ENCODE peak calls at places on chromosomes 7 and 10, in four cellular contexts. D is right lobe of liver, G is heart left ventricle, R is ovary. P is an unnamed sample.

GRCh38 chr7:104552102-104552501 is 223.7 kb downstream of the LHFPL3 start:
- DNase-seq in R (no peak), G (peak; percentile 29), D (peak; percentile 18), P (peak; percentile 60)

GRCh38 chr10:80442879-80443278 is 11.2 kb upstream of the TSPAN14 start:
- DNase-seq in G (no peak), R (no peak), D (no peak), P (no peak)

GRCh38 chr7:134695321-134695860 is 48.7 kb downstream of the BPGM start:
- DNase-seq in R (peak; percentile 38), D (no peak), G (no peak), P (no peak)

GRCh38 chr7:155408657-155409586 is 49.0 kb upstream of the EN2 start:
- DNase-seq in R (no peak), G (no peak), D (no peak), P (no peak)

GRCh38 chr10:1712944-1713671 is 24.2 kb downstream of the ADARB2 start:
- DNase-seq in R (no peak), G (no peak), D (no peak), P (no peak)

GRCh38 chr10:1476106-1476803 is 261.1 kb downstream of the ADARB2 start:
- DNase-seq in R (no peak), D (no peak), G (no peak), P (no peak)

GRCh38 chr10:77771851-77772250 is 134.2 kb upstream of the KCNMA1 start:
- DNase-seq in R (no peak), D (no peak), G (no peak), P (no peak)

GRCh38 chr7:52639126-52639525 is 396.3 kb upstream of the POM121L12 start:
- DNase-seq in R (no peak), D (no peak), G (no peak), P (no peak)

GRCh38 chr7:37901890-37902524 is 14.6 kb downstream of the SFRP4 start:
- DNase-seq in R (no peak), D (no peak), G (no peak), P (peak; percentile 15)

GRCh38 chr10:92789067-92789466 is 59.3 kb upstream of the EXOC6 start:
- DNase-seq in R (no peak), G (no peak), D (no peak), P (no peak)

GRCh38 chr10:5684971-5685763 is 529 bp downstream of the TASOR2 start:
- DNase-seq in G (peak; percentile 64), R (peak; percentile 70), D (peak; percentile 75), P (peak; percentile 78)

GRCh38 chr7:107690611-107691010 is 30.0 kb downstream of the SLC26A4 start:
- DNase-seq in R (no peak), G (no peak), D (no peak), P (no peak)

GRCh38 chr7:24854866-24855265 is 97.6 kb upstream of the GSDME start:
- DNase-seq in G (no peak), D (no peak), R (no peak), P (no peak)

GRCh38 chr7:69880848-69881247 is 282.6 kb downstream of the AUTS2 start:
- DNase-seq in G (no peak), R (no peak), D (no peak), P (no peak)

GRCh38 chr10:99325261-99325660 is 3.9 kb upstream of the CNNM1 start:
- DNase-seq in G (no peak), R (no peak), D (no peak), P (no peak)

GRCh38 chr7:115015619-115016018 is 93.7 kb downstream of the MDFIC start:
- DNase-seq in D (no peak), G (no peak), R (no peak), P (no peak)

GRCh38 chr7:151719895-151720238 is 157.0 kb downstream of the PRKAG2 start:
- DNase-seq in D (no peak), G (no peak), R (no peak), P (no peak)

GRCh38 chr7:28002638-28003037 is 178.0 kb downstream of the JAZF1 start:
- DNase-seq in G (no peak), R (no peak), D (no peak), P (no peak)

GRCh38 chr10:87782721-87783120 is 35.3 kb downstream of the ATAD1 start:
- DNase-seq in G (no peak), R (no peak), D (no peak), P (peak; percentile 65)

GRCh38 chr7:111561909-111562732 is at the start of gene IMMP2L:
- DNase-seq in R (peak; percentile 89), D (peak; percentile 93), G (peak; percentile 90), P (peak; percentile 90)
- TF ChIP-seq POLR2A in R (peak; percentile 86), D (peak; percentile 70), G (peak; percentile 51), P (peak; percentile 70)

GRCh38 chr10:17228081-17229015 is at the start of gene VIM:
- DNase-seq in R (peak; percentile 96), D (peak; percentile 82), G (peak; percentile 94), P (peak; percentile 93)

GRCh38 chr10:17229967-17230682 is 2.1 kb downstream of the VIM start:
- DNase-seq in G (peak; percentile 85), D (peak; percentile 75), R (peak; percentile 81), P (peak; percentile 73)

GRCh38 chr10:17229016-17229716 is 1.1 kb downstream of the VIM start:
- DNase-seq in D (peak; percentile 85), G (peak; percentile 93), R (peak; percentile 95), P (peak; percentile 90)

GRCh38 chr10:17227367-17228080 is 517 bp upstream of the VIM start:
- DNase-seq in D (no peak), G (no peak), R (no peak), P (no peak)

DNA sequence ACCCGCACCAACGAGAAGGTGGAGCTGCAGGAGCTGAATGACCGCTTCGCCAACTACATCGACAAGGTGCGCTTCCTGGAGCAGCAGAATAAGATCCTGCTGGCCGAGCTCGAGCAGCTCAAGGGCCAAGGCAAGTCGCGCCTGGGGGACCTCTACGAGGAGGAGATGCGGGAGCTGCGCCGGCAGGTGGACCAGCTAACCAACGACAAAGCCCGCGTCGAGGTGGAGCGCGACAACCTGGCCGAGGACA is 1.6 kb downstream of the VIM start:
- DNase-seq in R (no peak), D (no peak), G (no peak), P (no peak)
- TF ChIP-seq CTCF in R (no peak), D (no peak), G (no peak), P (no peak)

GRCh38 chr7:120363414-120363813 is 90.4 kb downstream of the KCND2 start:
- DNase-seq in D (no peak), G (no peak), R (no peak), P (no peak)

GRCh38 chr7:120360918-120361317 is 87.9 kb downstream of the KCND2 start:
- DNase-seq in R (no peak), D (no peak), G (no peak), P (no peak)
- H3K4me1 ChIP-seq in R (no peaks in the 10 kb centered on the region), D (no peaks in the 10 kb centered on the region), G (no peaks in the 10 kb centered on the region), P (no peaks in the 10 kb centered on the region)

GRCh38 chr10:12390733-12391132 is 41.4 kb downstream of the CAMK1D start:
- DNase-seq in G (peak; percentile 38), R (peak; percentile 63), D (no peak), P (no peak)
- TF ChIP-seq POLR2A in G (no peak), R (no peak), D (no peak), P (no peak)

GRCh38 chr7:106613279-106613678 is 47.7 kb downstream of the CCDC71L start:
- DNase-seq in G (no peak), D (no peak), R (no peak), P (no peak)
- TF ChIP-seq CTCF in G (no peak), D (no peak), R (no peak), P (no peak)

GRCh38 chr10:75245354-75246001 is 9.7 kb upstream of the COMTD1 start:
- DNase-seq in G (no peak), R (no peak), D (no peak), P (no peak)
- H3K4me1 ChIP-seq in G (no peaks in the 10 kb centered on the region), R (no peaks in the 10 kb centered on the region), D (peaks cover 19% of the 10 kb centered on the region), P (no peaks in the 10 kb centered on the region)

GRCh38 chr7:55494951-55495350 is 77.4 kb downstream of the VOPP1 start:
- DNase-seq in R (no peak), D (no peak), G (no peak), P (no peak)
- TF ChIP-seq POLR2A in R (no peak), D (no peak), G (no peak), P (no peak)

GRCh38 chr7:76222839-76223238 is 21.1 kb downstream of the SRRM3 start:
- DNase-seq in R (no peak), D (no peak), G (no peak), P (no peak)

GRCh38 chr7:76223286-76223972 is 21.7 kb downstream of the SRRM3 start:
- DNase-seq in G (no peak), D (no peak), R (no peak), P (no peak)

GRCh38 chr7:76217942-76218566 is 16.4 kb downstream of the SRRM3 start:
- DNase-seq in D (no peak), G (no peak), R (no peak), P (no peak)

GRCh38 chr7:76222333-76222732 is 20.6 kb downstream of the SRRM3 start:
- DNase-seq in R (no peak), G (no peak), D (no peak), P (no peak)

DNA sequence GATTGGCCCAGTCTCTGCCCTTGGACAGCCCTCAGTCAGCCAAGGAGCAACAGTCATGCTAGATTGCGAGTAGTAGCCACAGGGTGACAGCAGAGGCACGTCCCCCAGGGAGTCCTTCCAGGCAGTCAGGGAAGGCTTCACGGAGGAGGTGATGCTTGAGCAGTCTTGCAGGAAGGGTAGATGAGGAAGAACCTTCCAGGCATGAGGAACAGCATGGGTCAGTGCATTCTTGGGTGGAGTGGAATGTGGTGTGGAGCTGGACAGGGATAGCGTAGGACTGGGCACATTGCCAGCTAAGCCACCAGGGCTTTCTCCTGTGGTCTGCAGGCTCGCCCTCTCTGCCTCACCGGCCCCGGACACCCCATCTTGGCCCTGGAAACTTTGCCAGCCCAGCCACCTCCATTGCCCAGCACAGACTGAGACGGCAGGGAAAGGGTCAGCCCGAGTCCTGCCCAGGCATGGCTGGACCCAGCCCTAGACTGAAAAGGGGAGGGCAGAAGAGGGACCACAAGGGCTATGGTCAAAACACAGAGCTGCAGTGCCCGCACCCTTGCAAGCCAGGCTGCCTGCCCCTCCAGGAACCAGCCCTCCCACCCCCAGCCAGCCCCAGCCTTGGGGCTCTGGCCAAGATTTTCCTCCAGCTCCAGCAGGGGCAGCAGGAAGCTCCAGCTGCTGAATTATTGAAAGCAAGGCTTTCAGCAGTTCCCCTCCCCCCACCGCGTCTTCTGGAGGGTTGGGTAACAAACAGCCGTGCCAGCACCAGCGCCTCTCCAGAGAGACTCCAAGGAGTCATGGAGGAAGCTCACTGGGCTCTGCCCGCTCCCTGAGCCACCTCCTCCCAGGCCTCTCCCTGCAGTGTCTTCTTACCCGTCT is 18.7 kb downstream of the SRRM3 start:
- DNase-seq in D (no peak), G (peak; percentile 32), R (no peak), P (peak; percentile 49)
- TF ChIP-seq CTCF in D (no peak), G (no peak), R (no peak), P (no peak)